ENCODE peak calls at places on chromosomes 5 and 9, in five cellular contexts. V is prostate gland, W is WTC11, I is cardiac muscle cell, T is mammary epithelial cell. U is an unnamed sample.
A peak's percentile ranks its signal among the peaks of the same experiment; 100 is the strongest.

GRCh38 chr5:152649609-152650008 is 244.5 kb upstream of the NMUR2 start:
- DNase-seq in V (no peak), W (no peak), I (no peak), T (no peak), U (no peak)

GRCh38 chr9:101119206-101119819 is 90.8 kb downstream of the PLPPR1 start:
- DNase-seq in V (peak; percentile 51), W (peak; percentile 85), I (peak; percentile 70), T (peak; percentile 41), U (peak; percentile 31)

GRCh38 chr9:105195259-105195658 is 49.2 kb upstream of the SLC44A1 start:
- DNase-seq in V (no peak), W (no peak), I (no peak), T (peak; percentile 44), U (no peak)

GRCh38 chr5:43802119-43802518 is 199.1 kb downstream of the NNT start:
- DNase-seq in V (no peak), W (no peak), I (no peak), T (peak; percentile 80), U (no peak)

GRCh38 chr5:151156732-151157402 is 712 bp downstream of the ANXA6 start:
- DNase-seq in V (no peak), W (peak; percentile 33), I (peak; percentile 40), T (no peak), U (no peak)

GRCh38 chr5:133953568-133954145 is 14.8 kb downstream of the C5orf15 start:
- DNase-seq in V (no peak), W (no peak), I (no peak), T (no peak), U (no peak)

GRCh38 chr9:134571946-134572914 is 69.4 kb upstream of the COL5A1 start:
- DNase-seq in V (no peak), W (no peak), I (no peak), T (no peak), U (no peak)

GRCh38 chr5:53942724-53943123 is 367.6 kb downstream of the ARL15 start:
- DNase-seq in V (no peak), W (no peak), I (no peak), T (peak; percentile 51), U (no peak)

GRCh38 chr5:19739691-19740090 is 248.3 kb downstream of the CDH18 start:
- DNase-seq in V (no peak), W (no peak), I (no peak), T (no peak), U (peak; percentile 21)

GRCh38 chr5:180868960-180869359 is 7.9 kb upstream of the ZFP62 start:
- DNase-seq in V (peak; percentile 91), W (peak; percentile 92), I (peak; percentile 56), T (peak; percentile 68), U (peak; percentile 81)

GRCh38 chr5:116864157-116864837 is 289.7 kb upstream of the SEMA6A start:
- DNase-seq in V (no peak), W (peak; percentile 61), I (peak; percentile 26), T (no peak), U (no peak)

GRCh38 chr9:122333169-122333808 is 37.5 kb upstream of the PTGS1 start:
- DNase-seq in V (no peak), W (no peak), I (no peak), T (no peak), U (no peak)

GRCh38 chr9:117714282-117714681 is 10.1 kb downstream of the TLR4 start:
- DNase-seq in V (no peak), W (peak; percentile 39), I (no peak), T (no peak), U (no peak)

GRCh38 chr5:15500326-15500958 is 462 bp downstream of the FBXL7 start:
- DNase-seq in V (peak; percentile 19), W (peak; percentile 45), I (peak; percentile 30), T (peak; percentile 13), U (no peak)

GRCh38 chr5:64789457-64789856 is 20.7 kb downstream of the CWC27 start:
- DNase-seq in V (no peak), W (no peak), I (no peak), T (peak; percentile 27), U (no peak)

GRCh38 chr9:110293246-110293645 is 36.9 kb upstream of the TXN start:
- DNase-seq in V (no peak), W (no peak), I (no peak), T (peak; percentile 83), U (no peak)

GRCh38 chr5:154086123-154086522 is 47.4 kb downstream of the MFAP3 start:
- DNase-seq in V (no peak), W (no peak), I (no peak), T (no peak), U (no peak)

GRCh38 chr9:75096796-75097195 is 8.5 kb downstream of the OSTF1 start:
- DNase-seq in V (no peak), W (no peak), I (no peak), T (peak; percentile 12), U (no peak)

GRCh38 chr9:21810388-21810787 is 8.0 kb downstream of the MTAP start:
- DNase-seq in V (no peak), W (no peak), I (no peak), T (peak; percentile 85), U (no peak)

GRCh38 chr9:135022191-135022870 is 65.1 kb upstream of the OLFM1 start:
- DNase-seq in V (no peak), W (no peak), I (no peak), T (no peak), U (no peak)

GRCh38 chr9:113222482-113222841 is 1.1 kb downstream of the SLC31A1 start:
- DNase-seq in V (no peak), W (no peak), I (peak; percentile 1), T (peak; percentile 25), U (no peak)

GRCh38 chr5:137481596-137481995 is 17.5 kb downstream of the SPOCK1 start:
- DNase-seq in V (no peak), W (no peak), I (no peak), T (peak; percentile 55), U (no peak)

GRCh38 chr5:156036640-156037039 is 290.3 kb upstream of the SGCD start:
- DNase-seq in V (no peak), W (no peak), I (no peak), T (no peak), U (no peak)

GRCh38 chr5:153523196-153523595 is 32.7 kb downstream of the GRIA1 start:
- DNase-seq in V (no peak), W (no peak), I (no peak), T (peak; percentile 15), U (no peak)

GRCh38 chr5:172870261-172870806 is 36.3 kb downstream of the ERGIC1 start:
- DNase-seq in V (no peak), W (no peak), I (no peak), T (peak; percentile 93), U (no peak)

GRCh38 chr5:159262472-159262858 is 625 bp upstream of the UBLCP1 start:
- DNase-seq in V (no peak), W (no peak), I (no peak), T (no peak), U (peak; percentile 30)

GRCh38 chr9:135100241-135101067 is 13.0 kb downstream of the OLFM1 start:
- DNase-seq in V (no peak), W (no peak), I (no peak), T (no peak), U (no peak)

DNA sequence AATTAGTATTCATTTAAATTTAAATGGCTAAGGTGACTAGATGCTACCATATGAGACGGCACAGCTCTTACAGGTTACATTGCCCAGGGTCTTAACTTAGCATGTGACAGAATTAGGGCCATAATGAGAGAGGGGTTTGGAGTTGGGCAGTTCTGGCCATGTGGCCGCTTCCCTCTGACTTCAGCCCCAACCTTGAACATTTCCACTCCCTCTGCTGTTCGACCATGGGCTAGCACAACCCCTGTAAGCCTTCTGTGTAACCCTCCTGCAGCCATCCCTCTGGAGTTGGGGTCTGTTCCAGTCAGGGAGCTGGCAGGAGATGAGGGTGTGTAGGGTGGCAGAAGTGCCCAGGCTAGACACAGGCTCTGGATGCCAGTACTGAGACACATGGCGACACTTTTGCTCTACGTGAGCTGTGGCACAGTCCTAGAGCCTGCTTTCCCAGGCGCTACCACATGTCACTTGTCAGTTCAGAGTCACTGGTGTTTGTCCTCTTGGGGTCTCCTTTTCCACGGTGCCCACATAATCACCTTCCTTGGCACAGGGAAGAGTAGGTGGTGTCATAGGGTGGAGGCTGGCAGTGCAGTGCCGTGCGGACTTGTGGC is 128.7 kb upstream of the PITX1 start:
- DNase-seq in V (no peak), W (no peak), I (no peak), T (no peak), U (no peak)
- TF ChIP-seq CTCF in V (no peak), W (no peak), I (no peak), T (peak; percentile 22), U (no peak)

GRCh38 chr9:96382175-96382574 is 1.3 kb downstream of the SLC35D2 start:
- DNase-seq in V (no peak), W (no peak), I (no peak), T (peak; percentile 30), U (no peak)

GRCh38 chr9:96379461-96379860 is 4.0 kb downstream of the SLC35D2 start:
- DNase-seq in V (no peak), W (no peak), I (no peak), T (no peak), U (no peak)

GRCh38 chr9:96381696-96382095 is 1.8 kb downstream of the SLC35D2 start:
- DNase-seq in V (no peak), W (no peak), I (no peak), T (no peak), U (no peak)

GRCh38 chr9:96383165-96383939 is at the start of gene SLC35D2:
- DNase-seq in V (peak; percentile 29), W (peak; percentile 73), I (peak; percentile 83), T (peak; percentile 56), U (no peak)

GRCh38 chr9:96382839-96383164 is 709 bp downstream of the SLC35D2 start:
- DNase-seq in V (no peak), W (no peak), I (no peak), T (no peak), U (no peak)
- TF ChIP-seq CTCF in V (no peak), W (no peak), I (no peak), T (no peak), U (no peak)

DNA sequence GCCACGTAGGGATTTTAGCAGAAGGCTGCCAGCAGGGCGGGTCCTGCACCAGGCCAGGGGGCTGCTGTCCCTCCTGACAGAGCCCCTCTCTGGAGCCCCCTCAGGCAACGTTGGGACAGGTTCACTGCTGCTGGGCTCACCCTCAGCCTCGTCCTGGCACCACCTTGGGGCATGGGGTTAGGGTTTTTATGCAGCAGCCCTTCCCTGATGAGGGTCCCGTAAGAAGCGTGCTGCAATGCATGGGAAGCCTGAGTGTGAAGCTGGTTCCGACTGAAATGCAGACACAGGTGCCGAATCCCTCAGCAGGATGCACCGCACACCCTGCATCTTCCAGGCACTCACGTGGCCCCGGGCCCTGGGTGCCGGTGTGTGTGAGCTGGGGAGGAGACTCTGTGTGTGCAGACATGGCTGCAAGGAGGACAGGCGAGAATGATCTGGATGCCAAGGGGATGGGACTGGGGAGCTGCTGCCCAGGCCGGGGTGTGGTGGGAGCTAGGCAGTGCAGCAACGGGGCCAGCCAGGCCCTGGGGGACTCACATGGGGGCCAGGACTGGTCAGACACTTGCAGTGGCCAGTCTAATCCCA is 27.1 kb downstream of the ZDHHC11B start:
- DNase-seq in V (no peak), W (no peak), I (no peak), T (no peak), U (no peak)
- TF ChIP-seq CTCF in V (no peak), W (no peak), I (no peak), T (no peak), U (no peak)

DNA sequence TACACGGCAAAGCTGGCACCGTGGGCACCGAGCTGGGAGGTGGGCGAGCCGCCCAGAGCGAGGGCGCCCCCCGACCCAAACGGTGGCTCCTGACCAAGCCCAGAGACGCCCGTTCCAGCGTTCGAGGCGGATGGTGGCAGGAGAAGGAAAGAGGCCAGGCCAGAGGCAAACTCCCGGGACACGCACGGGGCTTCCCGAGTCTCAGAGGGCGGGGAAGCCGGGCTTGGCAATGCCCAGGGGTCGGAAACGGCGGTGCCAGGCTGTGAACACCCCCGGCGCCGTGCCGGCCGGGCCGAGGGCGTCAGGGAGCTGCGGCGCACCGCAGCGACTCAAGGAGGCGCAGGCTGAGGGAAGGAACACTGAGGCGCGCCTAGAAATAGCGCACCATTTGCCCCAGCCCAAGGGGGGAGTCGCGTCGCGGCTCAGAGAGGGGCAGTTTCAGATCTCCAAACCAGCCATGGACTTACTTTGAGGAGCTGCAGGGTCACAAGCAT is 397 bp downstream of the SPRY4 start:
- DNase-seq in V (no peak), W (no peak), I (no peak), T (no peak), U (no peak)
- TF ChIP-seq CTCF in V (peak; percentile 36), W (no peak), I (peak; percentile 38), T (peak; percentile 37), U (peak; percentile 31)